ENCODE peak calls at places on chromosome 1, in nine cellular contexts. G is NCI-H460; O is pancreas; I is retina; A is heart right ventricle; B is mucosa of descending colon; K is small intestine; Y is neural crest cell; T is stimulated activated CD4-positive, alpha-beta T cell treated with anti-CD3 and anti-CD28 coated beads, Interleukin-15, amount 100 ng/mL, for 1 hour. M is an unnamed sample.
A peak's percentile ranks its signal among the peaks of the same experiment; 100 is the strongest.

GRCh38 chr1:160340866-160341265 is 2.2 kb downstream of the COPA start:
- DNase-seq in I (no peak), A (no peak), B (no peak), K (no peak), O (no peak), T (no peak), Y (no peak), G (no peak), M (no peak)

GRCh38 chr1:17185485-17185860 is 19.5 kb upstream of the PADI1 start:
- DNase-seq in O (no peak), Y (no peak), I (no peak), B (no peak), K (no peak), G (no peak), T (no peak), A (no peak), M (no peak)

GRCh38 chr1:62541048-62541447 is 56.3 kb upstream of the ANGPTL3 start:
- DNase-seq in O (no peak), T (no peak), I (no peak), K (no peak), A (no peak), G (no peak), B (no peak), Y (no peak), M (no peak)

GRCh38 chr1:203153989-203154821 is 21.4 kb downstream of the MYBPH start:
- DNase-seq in G (no peak), K (no peak), I (no peak), A (no peak), O (no peak), Y (no peak), T (no peak), B (no peak), M (no peak)

GRCh38 chr1:1337793-1338147 is 6.7 kb downstream of the TAS1R3 start:
- DNase-seq in T (no peak), K (peak; percentile 64), A (no peak), Y (no peak), I (no peak), G (no peak), O (no peak), B (peak; percentile 75), M (no peak)

GRCh38 chr1:38872401-38873026 is 634 bp downstream of the MYCBP start:
- DNase-seq in I (no peak), Y (no peak), B (peak; percentile 35), T (no peak), G (no peak), K (peak; percentile 27), O (no peak), A (no peak), M (no peak)

GRCh38 chr1:161019767-161020572 is 982 bp downstream of the F11R start:
- DNase-seq in Y (no peak), A (no peak), O (no peak), T (no peak), I (no peak), G (no peak), K (no peak), B (peak; percentile 32), M (no peak)

GRCh38 chr1:162384116-162384515 is 2.6 kb downstream of the C1orf226 start:
- DNase-seq in Y (no peak), K (no peak), A (no peak), O (no peak), B (no peak), T (no peak), I (no peak), G (no peak), M (no peak)

GRCh38 chr1:2976180-2976562 is 45.1 kb upstream of the ACTRT2 start:
- DNase-seq in T (no peak), A (no peak), Y (no peak), K (no peak), G (no peak), O (peak; percentile 59), B (no peak), I (no peak), M (no peak)

GRCh38 chr1:42364542-42364941 is 16.1 kb upstream of the RIMKLA start:
- DNase-seq in Y (no peak), I (no peak), G (no peak), K (no peak), A (no peak), T (no peak), B (no peak), O (no peak), M (no peak)

GRCh38 chr1:33762099-33762830 is 101.6 kb upstream of the HMGB4 start:
- DNase-seq in K (no peak), T (no peak), O (no peak), G (no peak), B (no peak), Y (no peak), A (no peak), I (no peak), M (no peak)

GRCh38 chr1:180424848-180425457 is 77.4 kb downstream of the ACBD6 start:
- DNase-seq in I (peak; percentile 66), T (no peak), K (no peak), B (no peak), Y (no peak), O (no peak), A (no peak), G (no peak), M (no peak)

GRCh38 chr1:63730211-63730610 is 43.6 kb upstream of the ROR1 start:
- DNase-seq in A (no peak), I (peak; percentile 73), B (no peak), O (no peak), Y (no peak), K (no peak), G (no peak), T (no peak), M (no peak)

GRCh38 chr1:8207202-8207601 is 110.7 kb upstream of the SLC45A1 start:
- DNase-seq in T (no peak), I (no peak), K (no peak), B (no peak), G (no peak), Y (no peak), O (no peak), A (no peak), M (no peak)

GRCh38 chr1:214476229-214476957 is 75.0 kb downstream of the PTPN14 start:
- DNase-seq in K (no peak), Y (no peak), G (no peak), A (no peak), I (no peak), T (no peak), O (no peak), B (no peak), M (no peak)

GRCh38 chr1:45304311-45305081 is 22.2 kb upstream of the HPDL start:
- DNase-seq in Y (no peak), T (no peak), K (peak; percentile 42), O (peak; percentile 64), I (no peak), G (no peak), B (peak; percentile 54), A (peak; percentile 22), M (no peak)

GRCh38 chr1:162317659-162318058 is 59.0 kb downstream of the SPATA46 start:
- DNase-seq in G (no peak), I (no peak), A (no peak), B (no peak), K (peak; percentile 61), O (no peak), Y (no peak), T (no peak), M (no peak)

GRCh38 chr1:11178021-11179015 is 10.8 kb upstream of the ANGPTL7 start:
- DNase-seq in A (no peak), K (no peak), T (no peak), I (peak; percentile 10), O (no peak), G (no peak), B (no peak), Y (no peak), M (no peak)

GRCh38 chr1:174656409-174657059 is 208.8 kb downstream of the GPR52 start:
- DNase-seq in O (no peak), Y (no peak), A (no peak), I (no peak), B (no peak), K (peak; percentile 24), T (no peak), G (no peak), M (no peak)

GRCh38 chr1:9699361-9699760 is 47.8 kb downstream of the PIK3CD start:
- DNase-seq in O (no peak), T (no peak), Y (no peak), B (no peak), A (no peak), K (peak; percentile 84), I (no peak), G (no peak), M (no peak)

GRCh38 chr1:158087320-158087927 is 93.3 kb upstream of the CD1D start:
- DNase-seq in Y (peak; percentile 73), O (no peak), K (peak; percentile 62), G (peak; percentile 82), T (no peak), B (peak; percentile 66), A (no peak), I (peak; percentile 83), M (no peak)

GRCh38 chr1:26602378-26602959 is 72.9 kb downstream of the RPS6KA1 start:
- DNase-seq in G (peak; percentile 64), A (no peak), O (no peak), I (peak; percentile 69), K (peak; percentile 77), B (peak; percentile 84), Y (peak; percentile 51), T (no peak), M (no peak)

GRCh38 chr1:236619398-236619797 is 15.1 kb upstream of the HEATR1 start:
- DNase-seq in T (no peak), K (no peak), I (no peak), G (no peak), B (no peak), Y (no peak), A (no peak), O (no peak), M (no peak)

GRCh38 chr1:192805832-192806323 is 3.0 kb upstream of the RGS2 start:
- DNase-seq in G (peak; percentile 99), I (no peak), A (no peak), K (peak; percentile 92), B (peak; percentile 55), T (no peak), Y (no peak), O (no peak), M (no peak)

GRCh38 chr1:154860154-154860870 is 9.8 kb downstream of the KCNN3 start:
- DNase-seq in T (no peak), G (no peak), I (no peak), Y (no peak), O (no peak), K (no peak), A (no peak), B (peak; percentile 21), M (no peak)

GRCh38 chr1:6519935-6520621 is 28.6 kb upstream of the PLEKHG5 start:
- DNase-seq in T (no peak), Y (peak; percentile 55), O (no peak), A (no peak), K (no peak), B (no peak), G (no peak), I (peak; percentile 91), M (peak; percentile 74)

GRCh38 chr1:40171036-40171435 is 9.8 kb downstream of the RLF start:
- DNase-seq in A (no peak), Y (no peak), O (no peak), I (no peak), K (no peak), T (no peak), B (no peak), G (no peak), M (no peak)

GRCh38 chr1:219347843-219348475 is 174.3 kb downstream of the LYPLAL1 start:
- DNase-seq in Y (no peak), A (peak; percentile 68), O (peak; percentile 86), I (no peak), K (no peak), B (peak; percentile 10), G (no peak), T (no peak), M (no peak)